ENCODE peak calls at places on chromosomes 12 and 14, in five cellular contexts. B is heart left ventricle, S is HepG2, G is right lobe of liver, M is body of pancreas. I is an unnamed sample.

GRCh38 chr14:88168025-88168424 is 155.0 kb downstream of the KCNK10 start:
- ATAC-seq in B (no peak), S (peak), M (no peak), G (no peak), I (no peak)

GRCh38 chr12:704516-705242 is 41.4 kb upstream of the NINJ2 start:
- ATAC-seq in S (no peak), B (no peak), M (no peak), G (no peak), I (no peak)

GRCh38 chr12:2813214-2813554 is 716 bp downstream of the ITFG2 start:
- ATAC-seq in G (peak), B (no peak), M (peak), S (no peak), I (peak)

GRCh38 chr12:125492354-125493270 is 427.4 kb downstream of the AACS start:
- ATAC-seq in S (no peak), M (no peak), G (no peak), B (no peak), I (no peak)

GRCh38 chr12:42802688-42803279 is 213.2 kb upstream of the PRICKLE1 start:
- ATAC-seq in M (no peak), B (no peak), S (no peak), G (no peak), I (no peak)

GRCh38 chr14:21719841-21720240 is 46.2 kb upstream of the OR4E1 start:
- ATAC-seq in G (no peak), B (no peak), M (no peak), S (no peak), I (no peak)

GRCh38 chr12:13116971-13117370 is 13.5 kb upstream of the GSG1 start:
- ATAC-seq in M (no peak), S (no peak), B (no peak), G (no peak), I (no peak)

GRCh38 chr12:127809236-127809635 is 457.7 kb upstream of the TMEM132C start:
- ATAC-seq in S (no peak), G (peak), M (peak), B (peak), I (peak)

GRCh38 chr12:122099280-122099749 is 20.8 kb downstream of the MLXIP start:
- ATAC-seq in M (no peak), G (no peak), B (no peak), S (no peak), I (no peak)

GRCh38 chr12:48198619-48198973 is 4.5 kb downstream of the OR10AD1 start:
- ATAC-seq in G (peak), S (no peak), M (peak), B (peak), I (peak)
- TF ChIP-seq POLR2A in G (no peak), S (no peak), M (no peak), B (no peak), I (no peak)

DNA sequence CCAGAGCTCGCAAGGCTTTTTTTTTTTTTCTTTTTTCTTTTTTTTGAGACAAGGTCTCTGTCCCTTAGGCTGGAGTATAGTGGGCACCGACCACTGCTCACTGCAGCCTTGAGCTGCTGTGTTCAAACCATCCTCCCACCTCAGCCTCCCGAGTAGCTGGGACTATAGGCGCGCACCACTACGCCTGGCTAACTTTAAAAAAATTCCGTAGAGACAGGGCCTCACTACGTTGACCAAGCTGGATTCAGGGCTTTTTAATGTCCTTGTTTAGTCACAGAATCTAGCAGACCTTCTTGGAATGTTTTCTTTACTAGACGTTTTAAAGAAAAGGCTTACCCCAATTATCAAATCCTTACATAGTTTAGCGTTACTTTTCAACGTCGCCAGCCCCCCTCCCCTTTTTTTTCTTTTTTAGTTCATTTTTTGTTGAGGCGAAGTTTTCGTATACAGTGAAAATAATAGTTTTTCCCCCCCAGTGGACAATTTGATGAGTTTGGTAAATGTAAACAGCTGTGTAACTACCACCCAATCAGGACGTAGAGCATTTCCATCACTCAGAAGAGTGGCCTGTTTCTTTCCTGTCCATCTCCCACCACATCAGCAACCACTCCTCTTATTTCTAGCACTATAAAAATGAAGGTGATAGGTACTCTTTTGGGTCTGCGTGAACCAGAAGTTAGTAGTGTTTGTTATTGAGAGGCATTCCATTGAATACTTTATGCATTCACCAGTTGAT is 664 bp upstream of the DLGAP5 start:
- ATAC-seq in G (no peak), B (no peak), S (peak), M (peak), I (peak)
- TF ChIP-seq POLR2A in G (no peak), B (no peak), S (no peak), M (no peak), I (no peak)

DNA sequence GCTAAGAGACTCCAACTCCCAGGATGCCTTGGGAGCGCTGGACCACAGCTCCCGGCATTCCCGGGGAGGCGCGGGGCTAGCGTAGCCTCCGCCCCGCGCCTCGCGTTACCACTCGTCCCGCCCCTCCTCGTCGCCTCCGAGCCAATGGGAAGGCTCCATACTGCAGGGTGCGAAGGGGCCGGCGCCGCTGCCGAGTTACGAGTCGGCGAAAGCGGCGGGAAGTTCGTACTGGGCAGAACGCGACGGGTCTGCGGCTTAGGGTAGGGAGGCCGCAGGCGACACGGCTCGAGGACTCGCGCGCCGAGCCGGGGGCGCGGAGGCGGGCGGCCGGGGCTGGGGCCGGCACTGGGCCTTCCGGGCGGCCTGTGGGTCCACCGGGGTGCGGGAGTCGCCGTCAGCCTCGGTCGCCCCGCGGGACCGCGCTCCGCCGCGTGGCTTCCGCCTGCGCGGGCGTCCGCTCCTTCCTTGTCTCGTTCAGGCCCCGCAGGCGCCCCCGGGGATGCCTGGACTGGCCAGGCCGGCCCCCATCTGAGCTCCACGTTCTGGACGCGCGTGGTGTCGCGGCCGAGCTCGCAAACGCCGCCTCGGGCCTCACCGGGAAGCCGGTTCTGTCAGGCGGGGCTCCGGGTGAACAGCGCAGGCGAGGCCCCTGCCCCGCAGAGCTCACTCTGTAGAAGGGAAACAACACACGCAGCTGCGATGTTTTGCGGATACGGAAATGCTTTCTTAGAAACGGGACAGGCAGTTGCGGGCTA is at the start of gene VRK1:
- ATAC-seq in B (peak), S (peak), G (peak), M (peak), I (peak)
- TF ChIP-seq POLR2A in B (no peak), S (peak), G (no peak), M (no peak), I (no peak)

DNA sequence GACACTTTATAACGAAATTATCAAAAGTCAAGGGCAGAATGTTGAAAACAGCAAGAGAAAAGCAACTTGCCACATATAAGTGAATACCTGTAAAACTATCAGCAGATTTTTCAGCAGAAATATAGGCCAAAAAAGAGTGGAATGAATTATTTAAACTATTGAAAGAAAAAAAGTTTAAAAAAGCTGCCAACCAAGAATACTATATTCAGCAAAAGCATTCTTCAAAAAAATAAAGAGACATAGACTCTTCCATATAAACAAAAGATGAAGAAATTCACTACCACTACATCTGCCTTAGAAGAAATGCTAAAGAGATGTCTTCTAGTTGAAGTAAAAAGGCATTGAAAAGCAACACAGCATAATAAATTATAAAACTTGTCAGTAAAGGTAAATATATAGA is 80.6 kb upstream of the CPNE8 start:
- ATAC-seq in M (no peak), S (no peak), B (no peak), G (no peak), I (no peak)
- TF ChIP-seq POLR2A in M (no peak), S (no peak), B (no peak), G (no peak), I (no peak)

DNA sequence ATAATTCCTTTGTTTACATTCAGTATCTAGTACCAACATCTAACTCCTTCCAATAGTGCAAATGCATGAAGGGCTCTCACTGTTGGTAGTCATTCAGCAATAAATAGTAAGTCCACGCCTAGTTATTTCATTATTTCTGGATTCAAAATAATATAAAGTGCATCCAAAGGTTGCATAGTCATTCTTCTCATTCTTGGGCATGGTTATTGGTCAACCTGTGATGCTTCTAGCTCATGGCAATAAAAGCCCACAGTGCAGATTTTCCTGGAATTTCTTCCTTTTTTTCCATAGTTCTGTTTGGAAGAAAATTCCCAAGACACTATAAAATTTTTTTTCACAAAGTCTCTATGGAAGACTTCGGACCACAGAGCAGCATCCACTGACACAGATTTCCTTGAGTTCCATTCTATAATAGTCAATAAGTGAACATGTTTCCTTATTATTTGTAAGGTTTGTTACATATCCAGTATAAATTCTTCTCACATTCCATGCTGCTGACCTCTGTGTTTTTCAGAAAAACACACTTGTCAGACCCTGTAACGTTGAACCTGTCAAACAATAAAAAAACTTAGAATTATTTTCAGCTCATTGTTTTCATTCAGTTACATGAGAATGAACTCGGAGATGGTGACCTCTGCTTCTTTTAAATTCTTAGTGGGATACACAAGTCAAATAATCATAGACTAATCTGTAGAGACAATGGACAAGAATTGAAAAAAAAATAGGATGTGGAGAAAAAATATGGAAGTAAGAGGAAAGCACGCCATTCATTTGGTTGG is 7.5 kb downstream of the CD69 start:
- ATAC-seq in M (no peak), B (no peak), G (no peak), S (no peak), I (no peak)
- TF ChIP-seq POLR2A in M (no peak), B (no peak), G (no peak), S (no peak), I (no peak)

GRCh38 chr14:91416744-91417133 is 881 bp downstream of the CCDC88C start:
- ATAC-seq in B (no peak), M (no peak), S (peak), G (no peak), I (no peak)

GRCh38 chr14:91417134-91417982 is at the start of gene CCDC88C:
- ATAC-seq in M (peak), B (no peak), G (peak), S (peak), I (peak)

GRCh38 chr14:91419044-91419397 is 1.4 kb upstream of the CCDC88C start:
- ATAC-seq in S (no peak), B (no peak), M (no peak), G (no peak), I (no peak)

GRCh38 chr14:91418387-91419043 is 895 bp upstream of the CCDC88C start:
- ATAC-seq in S (peak), G (peak), B (peak), M (peak), I (peak)

GRCh38 chr14:91417983-91418386 is 365 bp upstream of the CCDC88C start:
- ATAC-seq in S (peak), B (no peak), M (peak), G (peak), I (peak)
- TF ChIP-seq POLR2A in S (peak), B (no peak), M (no peak), G (peak), I (no peak)

GRCh38 chr12:91620422-91620821 is 437.8 kb upstream of the DCN start:
- ATAC-seq in G (no peak), S (no peak), B (no peak), M (no peak), I (no peak)
- TF ChIP-seq POLR2A in G (no peak), S (no peak), B (no peak), M (no peak), I (no peak)

GRCh38 chr14:23565626-23566025 is 2.0 kb downstream of the AP1G2 start:
- ATAC-seq in G (no peak), S (no peak), M (no peak), B (no peak), I (no peak)
- TF ChIP-seq POLR2A in G (no peak), S (no peak), M (no peak), B (no peak), I (no peak)

I was measured in gastroesophageal sphincter.